ENCODE peak calls at places on chromosomes 12 and 14, in nine cellular contexts. C is endothelial cell of umbilical vein, M is GM12878, O is A549, F is esophagus squamous epithelium, K is ovary, A is IMR-90, W is HCT116, E is stomach. X is an unnamed sample.

GRCh38 chr14:36820111-36820709 is 158.6 kb downstream of the PAX9 start:
- DNase-seq in C (no peak), M (no peak), O (no peak), F (no peak), K (no peak), A (no peak), W (no peak), E (no peak), X (no peak)

GRCh38 chr12:123267991-123268843 is 3.4 kb downstream of the CDK2AP1 start:
- DNase-seq in C (peak; percentile 39), M (no peak), O (no peak), F (no peak), K (no peak), A (no peak), W (no peak), E (no peak), X (no peak)

GRCh38 chr14:73227812-73228781 is 9.2 kb upstream of the PAPLN start:
- DNase-seq in C (peak; percentile 96), M (no peak), O (peak; percentile 92), F (no peak), K (peak; percentile 75), A (peak; percentile 95), W (no peak), E (no peak), X (peak; percentile 81)

GRCh38 chr12:10747730-10748129 is 24.6 kb upstream of the YBX3 start:
- DNase-seq in C (no peak), M (no peak), O (no peak), F (no peak), K (no peak), A (no peak), W (no peak), E (no peak), X (no peak)

GRCh38 chr12:14723763-14724162 is 27.4 kb upstream of the GUCY2C start:
- DNase-seq in C (peak; percentile 56), M (peak; percentile 37), O (peak; percentile 12), F (no peak), K (peak; percentile 20), A (peak; percentile 58), W (peak; percentile 28), E (peak; percentile 65), X (peak; percentile 13)

GRCh38 chr14:33738481-33738880 is 212.4 kb downstream of the EGLN3 start:
- DNase-seq in C (no peak), M (no peak), O (no peak), F (no peak), K (no peak), A (no peak), W (no peak), E (no peak), X (no peak)

GRCh38 chr12:69645031-69645430 is 34.3 kb upstream of the LRRC10 start:
- DNase-seq in C (no peak), M (no peak), O (no peak), F (no peak), K (no peak), A (peak; percentile 33), W (no peak), E (no peak), X (no peak)

GRCh38 chr12:121812921-121813896 is 9.4 kb downstream of the SETD1B start:
- DNase-seq in C (no peak), M (no peak), O (no peak), F (no peak), K (peak; percentile 23), A (no peak), W (no peak), E (peak; percentile 69), X (no peak)

GRCh38 chr12:2283910-2284309 is 231.1 kb downstream of the CACNA1C start:
- DNase-seq in C (no peak), M (no peak), O (no peak), F (no peak), K (no peak), A (peak; percentile 53), W (no peak), E (no peak), X (no peak)

GRCh38 chr14:22386924-22387775 is 201.9 kb downstream of the DAD1 start:
- DNase-seq in C (peak; percentile 77), M (peak; percentile 77), O (peak; percentile 82), F (no peak), K (peak; percentile 81), A (peak; percentile 72), W (peak; percentile 53), E (peak; percentile 73), X (peak; percentile 29)

GRCh38 chr12:122669397-122670070 is 33.6 kb downstream of the HCAR2 start:
- DNase-seq in C (no peak), M (no peak), O (no peak), F (no peak), K (no peak), A (peak; percentile 66), W (no peak), E (peak; percentile 52), X (peak; percentile 28)

GRCh38 chr12:40693503-40693863 is 1.2 kb downstream of the CNTN1 start:
- DNase-seq in C (no peak), M (no peak), O (peak; percentile 77), F (no peak), K (peak; percentile 58), A (no peak), W (peak; percentile 27), E (no peak), X (no peak)

GRCh38 chr12:112979281-112979680 is 962 bp downstream of the OAS2 start:
- DNase-seq in C (no peak), M (peak; percentile 38), O (no peak), F (no peak), K (no peak), A (no peak), W (no peak), E (peak; percentile 37), X (no peak)

GRCh38 chr12:112977139-112977538 is 1.2 kb upstream of the OAS2 start:
- DNase-seq in C (no peak), M (no peak), O (no peak), F (no peak), K (no peak), A (no peak), W (no peak), E (no peak), X (no peak)

GRCh38 chr12:112980491-112981158 is 2.3 kb downstream of the OAS2 start:
- DNase-seq in C (no peak), M (no peak), O (no peak), F (no peak), K (no peak), A (no peak), W (no peak), E (no peak), X (no peak)

GRCh38 chr12:112977641-112978040 is 678 bp upstream of the OAS2 start:
- DNase-seq in C (no peak), M (no peak), O (no peak), F (no peak), K (no peak), A (no peak), W (no peak), E (no peak), X (no peak)

DNA sequence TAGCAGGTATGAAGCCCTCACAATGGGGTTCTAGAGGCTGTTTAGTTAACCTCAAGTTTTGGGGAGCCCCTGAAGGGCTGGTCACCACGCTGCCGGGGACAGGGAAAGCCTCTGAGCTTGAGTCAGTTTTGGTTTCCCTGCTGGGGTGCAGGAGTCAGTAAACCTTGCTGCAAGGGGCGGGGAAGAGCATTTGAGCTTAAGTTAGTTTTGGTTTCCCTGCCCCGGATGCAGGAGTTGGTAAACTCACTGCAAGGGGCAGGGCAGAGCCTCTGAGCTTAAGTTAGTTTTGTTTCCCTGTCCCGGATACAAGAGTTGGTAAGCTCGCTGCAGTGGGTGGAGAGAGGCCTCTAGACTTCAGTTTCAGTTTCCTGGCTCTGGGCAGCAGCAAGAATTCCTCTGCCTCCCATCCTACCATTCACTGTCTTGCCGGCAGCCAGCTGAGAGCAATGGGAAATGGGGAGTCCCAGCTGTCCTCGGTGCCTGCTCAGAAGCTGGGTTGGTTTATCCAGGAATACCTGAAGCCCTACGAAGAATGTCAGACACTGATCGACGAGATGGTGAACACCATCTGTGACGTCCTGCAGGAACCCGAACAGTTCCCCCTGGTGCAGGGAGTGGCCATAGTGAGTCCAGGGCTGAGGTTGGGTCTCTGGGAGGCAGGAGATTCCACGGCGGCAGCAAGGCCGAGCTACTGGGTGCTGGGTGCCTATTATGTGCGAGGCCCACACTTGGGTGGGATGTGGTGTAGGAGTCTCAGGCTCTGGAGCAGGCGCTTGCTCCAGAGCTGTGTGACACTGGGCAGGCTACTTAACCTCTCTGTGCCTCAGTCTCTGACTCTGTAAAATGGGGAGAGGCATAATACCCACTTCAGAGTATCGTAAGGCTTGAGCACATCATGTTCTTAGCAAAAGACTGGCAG is at the start of gene OAS2:
- DNase-seq in C (peak; percentile 51), M (peak; percentile 94), O (no peak), F (peak; percentile 34), K (peak; percentile 29), A (peak; percentile 48), W (no peak), E (peak; percentile 80), X (peak; percentile 50)
- TF ChIP-seq POLR2A in C (no peak), M (peak; percentile 88), O (no peak), F (no peak), K (no peak), A (no peak), W (no peak), E (no peak), X (no peak)

GRCh38 chr12:106956048-106956935 is 585 bp downstream of the TMEM263 start:
- DNase-seq in C (peak; percentile 88), M (peak; percentile 15), O (peak; percentile 61), F (no peak), K (peak; percentile 77), A (peak; percentile 90), W (peak; percentile 73), E (peak; percentile 67), X (peak; percentile 57)
- TF ChIP-seq POLR2A in C (peak; percentile 16), M (peak; percentile 42), O (peak; percentile 33), F (no peak), K (peak; percentile 50), A (peak; percentile 88), W (no peak), E (no peak), X (peak; percentile 63)

GRCh38 chr14:88005050-88005481 is at the start of gene GPR65:
- DNase-seq in C (no peak), M (peak; percentile 69), O (no peak), F (no peak), K (no peak), A (no peak), W (no peak), E (no peak), X (no peak)
- TF ChIP-seq POLR2A in C (no peak), M (peak; percentile 57), O (no peak), F (no peak), K (no peak), A (no peak), W (no peak), E (no peak), X (no peak)

DNA sequence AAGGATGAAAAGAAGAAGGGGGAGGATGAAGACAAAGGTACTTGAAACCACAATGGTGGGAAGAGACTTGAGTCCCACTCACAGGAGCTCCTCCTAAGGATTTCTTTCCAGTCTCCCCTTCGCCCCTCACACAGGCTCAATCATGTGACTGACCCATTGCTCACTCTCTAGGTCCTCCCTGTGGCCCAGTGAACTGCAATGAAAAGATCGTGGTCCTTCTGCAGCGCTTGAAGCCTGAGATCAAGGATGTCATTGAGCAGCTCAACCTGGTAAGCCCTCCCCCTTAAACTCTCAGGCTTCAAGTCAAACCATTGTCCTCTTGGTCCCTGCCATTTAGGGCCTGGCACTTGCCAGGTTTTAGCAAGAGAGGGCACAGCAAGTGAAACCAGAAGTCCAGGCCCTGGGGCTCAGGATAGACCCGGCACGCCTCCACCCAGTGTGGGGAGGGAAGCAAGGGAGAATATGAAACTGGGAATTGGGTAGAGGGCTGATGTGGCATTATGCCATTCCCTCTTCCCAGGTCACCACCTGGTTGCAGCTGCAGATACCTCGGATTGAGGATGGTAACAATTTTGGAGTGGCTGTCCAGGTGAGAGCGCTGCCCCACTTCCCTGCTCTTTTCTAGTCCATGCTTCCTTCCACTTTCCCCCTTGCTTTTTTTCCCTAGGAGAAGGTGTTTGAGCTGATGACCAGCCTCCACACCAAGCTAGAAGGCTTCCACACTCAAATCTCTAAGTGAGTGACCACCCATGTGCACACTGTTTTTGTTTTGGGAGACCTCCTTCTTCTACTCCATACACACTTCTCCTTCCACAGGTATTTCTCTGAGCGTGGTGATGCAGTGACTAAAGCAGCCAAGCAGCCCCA is 1.8 kb downstream of the PSME1 start:
- DNase-seq in C (no peak), M (no peak), O (no peak), F (no peak), K (no peak), A (no peak), W (no peak), E (no peak), X (no peak)
- TF ChIP-seq POLR2A in C (no peak), M (no peak), O (no peak), F (no peak), K (no peak), A (no peak), W (peak; percentile 34), E (no peak), X (no peak)